ENCODE peak calls at places on chromosome 5, in seven cellular contexts. Y is trophoblast cell, I is mesendoderm, G is neuronal stem cell, R is H9, S is H1, Z is IMR-90. K is an unnamed sample.

GRCh38 chr5:178334856-178335255 is 102.3 kb upstream of the PHYKPL start:
- DNase-seq in S (no peak), Y (no peak), G (no peak), Z (no peak), I (no peak), R (no peak), K (no peak)

GRCh38 chr5:26553079-26553478 is 485.3 kb downstream of the CDH9 start:
- DNase-seq in Z (no peak), Y (no peak), R (no peak), S (no peak), I (no peak), G (peak; percentile 67), K (no peak)

GRCh38 chr5:81755320-81755719 is 4.4 kb upstream of the SSBP2 start:
- DNase-seq in R (peak; percentile 75), S (no peak), Y (peak; percentile 95), G (no peak), Z (peak; percentile 89), I (peak; percentile 96), K (peak; percentile 89)

GRCh38 chr5:177232358-177232757 is 71.2 kb downstream of the RAB24 start:
- DNase-seq in S (no peak), R (no peak), I (no peak), Z (no peak), Y (no peak), G (no peak), K (peak; percentile 26)

GRCh38 chr5:81751836-81752643 is 1.1 kb upstream of the SSBP2 start:
- DNase-seq in R (peak; percentile 52), Z (no peak), I (peak; percentile 50), G (peak; percentile 57), Y (no peak), S (no peak), K (no peak)

GRCh38 chr5:1755321-1755949 is 44.2 kb downstream of the MRPL36 start:
- DNase-seq in Y (no peak), R (peak; percentile 24), S (no peak), I (no peak), G (no peak), Z (no peak), K (no peak)

GRCh38 chr5:169657127-169657526 is 20.1 kb downstream of the DOCK2 start:
- DNase-seq in G (no peak), R (no peak), Z (no peak), I (no peak), Y (no peak), S (no peak), K (no peak)

GRCh38 chr5:116343961-116344360 is 230.7 kb downstream of the SEMA6A start:
- DNase-seq in S (peak; percentile 67), Z (no peak), R (peak; percentile 92), G (no peak), Y (no peak), I (peak; percentile 87), K (no peak)

GRCh38 chr5:58457040-58457439 is 2.8 kb downstream of the PLK2 start:
- DNase-seq in I (no peak), Y (peak; percentile 42), G (no peak), Z (no peak), S (no peak), R (no peak), K (no peak)

GRCh38 chr5:178583279-178583678 is 6.9 kb downstream of the COL23A1 start:
- DNase-seq in S (no peak), G (no peak), R (no peak), Y (no peak), Z (no peak), I (no peak), K (no peak)

GRCh38 chr5:90994796-90995195 is 388.3 kb downstream of the ARRDC3 start:
- DNase-seq in Z (no peak), I (no peak), R (no peak), G (no peak), S (no peak), Y (no peak), K (no peak)

GRCh38 chr5:107384256-107384655 is 286.5 kb downstream of the EFNA5 start:
- DNase-seq in G (no peak), Z (no peak), I (no peak), S (no peak), Y (peak; percentile 62), R (no peak), K (no peak)

GRCh38 chr5:96256795-96257470 is 176.1 kb downstream of the PCSK1 start:
- DNase-seq in G (no peak), I (peak; percentile 41), S (no peak), Y (peak; percentile 87), R (no peak), Z (peak; percentile 96), K (peak; percentile 95)

GRCh38 chr5:150000990-150001659 is 586 bp downstream of the HMGXB3 start:
- DNase-seq in S (no peak), G (peak; percentile 32), Y (peak; percentile 77), R (peak; percentile 39), I (peak; percentile 70), Z (peak; percentile 50), K (peak; percentile 70)

GRCh38 chr5:144028058-144028457 is 142.4 kb downstream of the YIPF5 start:
- DNase-seq in Y (no peak), R (no peak), Z (peak; percentile 51), G (no peak), I (no peak), S (no peak), K (peak; percentile 52)

DNA sequence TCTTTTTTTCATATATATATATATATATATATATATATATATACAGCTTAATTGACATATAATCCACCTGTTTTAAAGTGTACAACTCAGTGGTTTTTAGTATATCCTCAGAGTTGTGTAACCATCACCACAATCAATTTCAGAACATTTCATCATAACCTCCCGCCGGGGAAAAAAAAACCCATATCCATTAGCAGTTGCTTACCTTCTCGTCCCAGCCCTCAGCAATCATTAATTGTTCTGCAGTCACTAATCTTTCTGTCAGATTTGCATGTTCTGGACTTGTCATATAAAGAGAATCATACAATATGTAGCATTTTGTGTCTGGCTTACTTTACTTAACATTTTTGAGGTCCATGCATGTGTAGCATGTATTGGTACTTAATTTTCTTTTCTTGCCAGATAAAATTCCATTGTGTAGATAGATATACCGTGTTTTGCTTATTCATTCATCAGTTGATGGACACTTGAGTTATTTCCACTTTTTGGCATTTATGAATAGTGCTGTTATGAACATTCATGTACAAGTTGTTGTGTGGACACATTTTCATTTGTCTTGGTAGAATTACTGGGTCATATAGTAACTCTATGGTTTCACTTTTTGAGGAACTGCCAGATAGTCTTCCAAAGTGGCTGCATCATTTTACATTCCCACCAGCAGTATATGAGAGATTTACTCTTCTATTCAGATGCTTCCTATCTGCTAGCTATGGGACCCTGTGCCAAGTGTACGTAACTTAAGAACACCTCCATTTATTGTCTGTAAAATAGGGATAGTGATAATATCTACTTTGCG is 3.5 kb upstream of the RNF145 start:
- DNase-seq in G (no peak), S (no peak), Y (no peak), R (no peak), I (no peak), Z (no peak), K (no peak)
- H3K23ac ChIP-seq in G (no peak overlapping the region), S (no peak overlapping the region), Y (no peak overlapping the region), R (no peak overlapping the region), I (no peak overlapping the region), Z (no peak overlapping the region), K (no peak overlapping the region)

GRCh38 chr5:34008721-34009120 is 871 bp upstream of the AMACR start:
- DNase-seq in R (no peak), Z (no peak), S (no peak), G (no peak), I (no peak), Y (no peak), K (no peak)

GRCh38 chr5:34011521-34011920 is 3.7 kb upstream of the AMACR start:
- DNase-seq in I (no peak), Z (peak; percentile 12), R (no peak), Y (no peak), S (no peak), G (no peak), K (no peak)

GRCh38 chr5:34007675-34008600 is at the start of gene AMACR:
- DNase-seq in G (peak; percentile 87), Y (peak; percentile 95), R (peak; percentile 96), I (peak; percentile 93), S (peak; percentile 78), Z (peak; percentile 88), K (peak; percentile 90)

GRCh38 chr5:34007116-34007674 is 655 bp downstream of the AMACR start:
- DNase-seq in S (no peak), I (peak; percentile 18), R (no peak), Z (no peak), Y (peak; percentile 21), G (no peak), K (no peak)

DNA sequence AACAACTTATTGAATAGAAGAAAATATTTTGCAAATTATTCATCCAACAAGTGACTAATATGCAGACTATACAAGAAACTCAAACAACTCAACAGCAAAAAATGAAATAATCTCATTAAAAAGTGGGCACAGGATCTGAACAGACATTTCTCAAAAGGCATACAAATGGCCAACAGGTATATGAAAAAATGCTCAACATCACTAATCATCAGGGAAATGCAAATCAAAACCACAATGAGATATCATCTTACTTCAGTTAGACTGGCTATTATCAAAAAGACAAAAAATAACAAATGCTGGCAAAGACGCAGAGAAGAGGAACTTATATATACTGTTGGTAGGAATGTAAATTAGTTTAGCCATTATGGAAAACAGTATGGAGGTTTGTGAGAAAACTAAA is 1.8 kb upstream of the AMACR start:
- DNase-seq in S (no peak), Y (no peak), Z (no peak), R (no peak), G (no peak), I (no peak), K (no peak)
- H4K8ac ChIP-seq in S (no peak overlapping the region), Y (no peak overlapping the region), Z (no peak overlapping the region), R (no peak overlapping the region), G (no peak overlapping the region), I (no peak overlapping the region), K (no peak overlapping the region)

DNA sequence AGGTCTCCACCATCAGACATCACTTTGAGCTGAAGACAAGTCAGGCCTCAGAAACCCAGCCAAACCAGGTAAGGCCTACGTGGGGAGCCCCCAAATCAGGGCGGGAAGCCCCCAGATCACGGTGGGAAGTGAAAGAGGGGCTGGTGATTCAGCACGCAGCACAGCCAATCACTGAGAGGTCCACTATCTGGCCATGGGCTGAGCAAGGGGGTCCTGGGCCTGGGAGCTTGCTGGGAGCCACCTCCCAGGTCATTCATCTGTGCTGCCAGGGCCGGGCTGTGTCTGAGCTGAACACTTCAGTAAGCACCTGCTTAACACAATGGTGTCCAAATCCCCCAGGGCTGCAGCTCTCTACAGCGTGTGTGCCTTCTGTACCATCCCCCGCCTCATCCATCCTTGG is 15.5 kb downstream of the MED10 start:
- DNase-seq in Z (no peak), S (no peak), G (no peak), I (no peak), Y (no peak), R (no peak), K (no peak)
- H3K9ac ChIP-seq in Z (no peak overlapping the region), S (no peak overlapping the region), G (no peak overlapping the region), I (no peak overlapping the region), Y (no peak overlapping the region), R (no peak overlapping the region), K (no peak overlapping the region)

GRCh38 chr5:93676707-93677106 is 64.7 kb downstream of the POU5F2 start:
- DNase-seq in S (no peak), Z (no peak), G (no peak), I (no peak), R (no peak), Y (no peak), K (no peak)

GRCh38 chr5:93675458-93676450 is 65.6 kb downstream of the POU5F2 start:
- DNase-seq in G (no peak), Z (peak; percentile 49), S (no peak), R (no peak), Y (no peak), I (no peak), K (peak; percentile 9)

GRCh38 chr5:93674138-93674537 is 67.3 kb downstream of the POU5F2 start:
- DNase-seq in I (peak; percentile 48), R (no peak), G (no peak), Y (no peak), S (no peak), Z (peak; percentile 3), K (no peak)

GRCh38 chr5:93674866-93675457 is 66.4 kb downstream of the POU5F2 start:
- DNase-seq in Z (no peak), Y (no peak), I (no peak), R (no peak), S (no peak), G (no peak), K (no peak)

GRCh38 chr5:93673555-93673954 is 67.8 kb downstream of the POU5F2 start:
- DNase-seq in G (no peak), Z (no peak), I (no peak), Y (no peak), S (no peak), R (no peak), K (no peak)
- H3K23ac ChIP-seq in G (no peak overlapping the region), Z (no peak overlapping the region), I (no peak overlapping the region), Y (no peak overlapping the region), S (no peak overlapping the region), R (no peak overlapping the region), K (no peak overlapping the region)

K was measured in mesenchymal stem cell.